ENCODE peak calls at places on chromosomes 5 and 9, in six cellular contexts. O is ureter; D is HCT116; U is stimulated activated CD4-positive, alpha-beta T cell treated with anti-CD3 and anti-CD28 coated beads, Interleukin-15, amount 100 ng/mL, for 1 hour; E is nephron progenitor cell; Y is tibial nerve. F is an unnamed sample.

GRCh38 chr5:142845402-142845901 is 75.3 kb downstream of the ARHGAP26 start:
- DNase-seq in O (no peak), D (no peak), U (no peak), E (no peak), Y (no peak), F (no peak)

GRCh38 chr9:125961037-125961436 is 213.9 kb downstream of the PBX3 start:
- DNase-seq in O (no peak), D (no peak), U (no peak), E (peak; percentile 20), Y (no peak), F (no peak)

GRCh38 chr9:72363908-72364678 is 915 bp downstream of the ZFAND5 start:
- DNase-seq in O (peak; percentile 67), D (no peak), U (peak; percentile 61), E (peak; percentile 68), Y (no peak), F (peak; percentile 70)

GRCh38 chr9:5838884-5839571 is 6.1 kb upstream of the ERMP1 start:
- DNase-seq in O (peak; percentile 68), D (peak; percentile 77), U (no peak), E (no peak), Y (no peak), F (no peak)

GRCh38 chr5:131224387-131225191 is 39.3 kb upstream of the CDC42SE2 start:
- DNase-seq in O (no peak), D (no peak), U (no peak), E (no peak), Y (no peak), F (no peak)

GRCh38 chr5:140785905-140786686 is at the start of gene PCDHA1:
- DNase-seq in O (no peak), D (no peak), U (no peak), E (no peak), Y (no peak), F (no peak)

GRCh38 chr5:149151717-149152116 is 10.4 kb downstream of the ABLIM3 start:
- DNase-seq in O (no peak), D (no peak), U (no peak), E (no peak), Y (no peak), F (no peak)

GRCh38 chr5:151002250-151002649 is 18.1 kb upstream of the GPX3 start:
- DNase-seq in O (peak; percentile 44), D (peak; percentile 28), U (no peak), E (no peak), Y (no peak), F (no peak)

GRCh38 chr9:35776018-35776417 is 15.4 kb upstream of the NPR2 start:
- DNase-seq in O (no peak), D (no peak), U (no peak), E (no peak), Y (no peak), F (no peak)

GRCh38 chr5:165457854-165458481 is 1952.5 kb downstream of the MAT2B start:
- DNase-seq in O (no peak), D (no peak), U (no peak), E (peak; percentile 10), Y (no peak), F (no peak)

GRCh38 chr9:133677126-133678010 is 41.2 kb downstream of the DBH start:
- DNase-seq in O (no peak), D (no peak), U (no peak), E (no peak), Y (no peak), F (peak; percentile 38)

GRCh38 chr9:91374939-91375338 is 13.2 kb upstream of the AUH start:
- DNase-seq in O (no peak), D (no peak), U (no peak), E (no peak), Y (no peak), F (no peak)

GRCh38 chr9:20659474-20659962 is 24.5 kb upstream of the FOCAD start:
- DNase-seq in O (no peak), D (no peak), U (no peak), E (no peak), Y (no peak), F (no peak)

GRCh38 chr9:96217358-96217755 is 84.6 kb downstream of the HSD17B3 start:
- DNase-seq in O (peak; percentile 50), D (no peak), U (no peak), E (no peak), Y (no peak), F (no peak)

GRCh38 chr9:70411141-70411929 is 3.1 kb downstream of the KLF9 start:
- DNase-seq in O (peak; percentile 58), D (no peak), U (no peak), E (peak; percentile 27), Y (peak; percentile 70), F (peak; percentile 44)